ENCODE peak calls at places on chromosomes 16 and 17, in four cellular contexts. Q is IMR-90, B is A549, Z is K562. X is an unnamed sample.

GRCh38 chr17:43740541-43740940 is 18.1 kb downstream of the SOST start:
- DNase-seq in B (no peak), Q (peak; percentile 59), Z (no peak), X (no peak)

GRCh38 chr17:82679586-82680465 is 18.7 kb downstream of the RAB40B start:
- DNase-seq in Q (no peak), Z (no peak), B (no peak), X (peak; percentile 50)

GRCh38 chr16:85200471-85201278 is 88.4 kb upstream of the CIBAR2 start:
- DNase-seq in B (no peak), Q (no peak), Z (peak; percentile 60), X (no peak)

GRCh38 chr17:19237389-19238166 is 412 bp downstream of the EPN2 start:
- DNase-seq in Q (no peak), Z (peak; percentile 65), B (peak; percentile 51), X (peak; percentile 62)

GRCh38 chr16:48556913-48557351 is 53.0 kb downstream of the N4BP1 start:
- DNase-seq in B (no peak), Z (no peak), Q (peak; percentile 89), X (no peak)

GRCh38 chr17:55931448-55931847 is 180.6 kb downstream of the PCTP start:
- DNase-seq in B (no peak), Q (no peak), Z (no peak), X (no peak)

GRCh38 chr17:83062011-83062817 is 17.2 kb upstream of the METRNL start:
- DNase-seq in Q (no peak), B (no peak), Z (no peak), X (no peak)

GRCh38 chr16:29290631-29291247 is 115.8 kb downstream of the NPIPB11 start:
- DNase-seq in Z (peak; percentile 92), Q (peak; percentile 92), B (peak; percentile 94), X (peak; percentile 68)

GRCh38 chr16:46855389-46855788 is 24.4 kb upstream of the C16orf87 start:
- DNase-seq in Q (no peak), B (no peak), Z (no peak), X (no peak)

GRCh38 chr17:44539664-44540063 is 17.6 kb upstream of the FZD2 start:
- DNase-seq in B (no peak), Q (no peak), Z (no peak), X (peak; percentile 94)

GRCh38 chr17:48131216-48131824 is 23.8 kb downstream of the SNX11 start:
- DNase-seq in Q (peak; percentile 66), B (peak; percentile 79), Z (peak; percentile 74), X (peak; percentile 77)

GRCh38 chr17:60102632-60103047 is 23.9 kb upstream of the HEATR6 start:
- DNase-seq in B (peak; percentile 35), Q (peak; percentile 79), Z (no peak), X (no peak)

GRCh38 chr17:55710829-55711496 is 11.7 kb downstream of the TMEM100 start:
- DNase-seq in Z (no peak), Q (no peak), B (no peak), X (no peak)

GRCh38 chr17:82690786-82691489 is 7.6 kb downstream of the RAB40B start:
- DNase-seq in Q (no peak), Z (no peak), B (no peak), X (no peak)

GRCh38 chr17:37490638-37491614 is 1.2 kb downstream of the DUSP14 start:
- DNase-seq in Q (peak; percentile 93), Z (peak; percentile 55), B (peak; percentile 82), X (peak; percentile 41)

GRCh38 chr16:8569650-8570338 is 20.5 kb downstream of the TMEM114 start:
- DNase-seq in B (no peak), Z (no peak), Q (no peak), X (peak; percentile 27)

GRCh38 chr16:11106726-11107125 is 149.3 kb downstream of the SOCS1 start:
- DNase-seq in Z (no peak), B (no peak), Q (no peak), X (no peak)

GRCh38 chr17:77527836-77528505 is 387.2 kb downstream of the SEC14L1 start:
- DNase-seq in B (no peak), Q (no peak), Z (no peak), X (no peak)

GRCh38 chr17:61296058-61296457 is 103.6 kb upstream of the TBX2 start:
- DNase-seq in Z (no peak), B (no peak), Q (no peak), X (no peak)

GRCh38 chr17:6603746-6604325 is 36.7 kb downstream of the KIAA0753 start:
- DNase-seq in Q (peak; percentile 30), B (peak; percentile 23), Z (no peak), X (no peak)

GRCh38 chr17:9934354-9934753 is 29.3 kb upstream of the RCVRN start:
- DNase-seq in B (no peak), Q (no peak), Z (no peak), X (no peak)

GRCh38 chr17:61015966-61016365 is 338.3 kb downstream of the BCAS3 start:
- DNase-seq in Z (no peak), B (no peak), Q (no peak), X (no peak)

GRCh38 chr17:16442141-16442540 is 26.8 kb downstream of the TRPV2 start:
- DNase-seq in Z (no peak), Q (no peak), B (no peak), X (no peak)

GRCh38 chr17:9244066-9245052 is 223.0 kb downstream of the NTN1 start:
- DNase-seq in Q (peak; percentile 88), B (no peak), Z (no peak), X (no peak)

GRCh38 chr17:17235212-17236174 is 1.5 kb downstream of the FLCN start:
- DNase-seq in Q (peak; percentile 44), B (no peak), Z (no peak), X (no peak)

GRCh38 chr16:11101695-11102522 is 154.1 kb downstream of the SOCS1 start:
- DNase-seq in B (no peak), Q (peak; percentile 94), Z (peak; percentile 50), X (no peak)

GRCh38 chr16:86343733-86344585 is 166.4 kb upstream of the FOXF1 start:
- DNase-seq in Z (no peak), Q (peak; percentile 54), B (no peak), X (no peak)

GRCh38 chr17:7252176-7253043 is at the start of gene ELP5:
- DNase-seq in Q (peak; percentile 94), B (peak; percentile 98), Z (peak; percentile 84), X (peak; percentile 96)

GRCh38 chr17:38587193-38587592 is 18.6 kb downstream of the SRCIN1 start:
- DNase-seq in Q (no peak), B (no peak), Z (no peak), X (no peak)

GRCh38 chr17:75645889-75646625 is 12.8 kb downstream of the SMIM5 start:
- DNase-seq in B (peak; percentile 94), Z (no peak), Q (no peak), X (no peak)

GRCh38 chr16:55418586-55418985 is 60.4 kb upstream of the MMP2 start:
- DNase-seq in B (no peak), Q (peak; percentile 10), Z (no peak), X (peak; percentile 18)

GRCh38 chr17:68379150-68379510 is 78.2 kb downstream of the WIPI1 start:
- DNase-seq in Z (no peak), B (no peak), Q (no peak), X (no peak)

GRCh38 chr17:50187403-50187735 is 14.1 kb downstream of the COL1A1 start:
- DNase-seq in Z (no peak), Q (peak; percentile 77), B (no peak), X (no peak)

GRCh38 chr17:36515837-36516236 is 18.8 kb downstream of the MYO19 start:
- DNase-seq in B (no peak), Q (no peak), Z (no peak), X (no peak)

GRCh38 chr16:89330177-89330856 is 112.8 kb downstream of the ZNF778 start:
- DNase-seq in Z (peak; percentile 39), Q (peak; percentile 52), B (peak; percentile 89), X (peak; percentile 4)

DNA sequence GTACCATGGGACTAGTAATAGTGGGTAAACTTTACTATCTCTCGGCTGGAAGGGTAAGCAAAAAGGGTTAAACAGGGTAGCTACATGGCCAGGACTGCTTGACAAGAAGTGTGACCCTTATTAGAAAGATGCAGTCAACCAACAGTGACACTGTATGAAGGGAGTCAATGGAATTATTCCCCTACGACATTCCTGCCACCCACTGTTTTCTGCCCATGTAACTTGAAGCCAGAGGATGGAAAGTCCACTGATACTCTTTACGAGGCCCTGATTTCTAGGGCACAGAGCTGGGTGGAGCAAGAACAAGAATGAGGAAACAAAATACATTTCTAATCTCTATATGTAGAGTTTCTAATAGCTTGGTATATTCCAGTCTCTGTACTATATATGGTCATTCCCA is 1102.5 kb downstream of the CDH11 start:
- DNase-seq in Z (no peak), Q (no peak), B (no peak), X (no peak)
- TF ChIP-seq USF2 in Z (no peak), Q (no peak), B (no peak), X (no peak)

GRCh38 chr16:800834-801488 is 427 bp upstream of the GNG13 start:
- DNase-seq in B (no peak), Q (no peak), Z (no peak), X (no peak)
- TF ChIP-seq USF2 in B (no peak), Q (no peak), Z (no peak), X (no peak)

GRCh38 chr16:27994686-27995085 is 68.8 kb downstream of the GSG1L start:
- DNase-seq in B (no peak), Q (no peak), Z (no peak), X (no peak)

GRCh38 chr16:27995378-27995777 is 68.1 kb downstream of the GSG1L start:
- DNase-seq in Q (no peak), B (no peak), Z (no peak), X (no peak)

GRCh38 chr16:27991876-27992275 is 71.6 kb downstream of the GSG1L start:
- DNase-seq in B (no peak), Q (no peak), Z (no peak), X (no peak)

DNA sequence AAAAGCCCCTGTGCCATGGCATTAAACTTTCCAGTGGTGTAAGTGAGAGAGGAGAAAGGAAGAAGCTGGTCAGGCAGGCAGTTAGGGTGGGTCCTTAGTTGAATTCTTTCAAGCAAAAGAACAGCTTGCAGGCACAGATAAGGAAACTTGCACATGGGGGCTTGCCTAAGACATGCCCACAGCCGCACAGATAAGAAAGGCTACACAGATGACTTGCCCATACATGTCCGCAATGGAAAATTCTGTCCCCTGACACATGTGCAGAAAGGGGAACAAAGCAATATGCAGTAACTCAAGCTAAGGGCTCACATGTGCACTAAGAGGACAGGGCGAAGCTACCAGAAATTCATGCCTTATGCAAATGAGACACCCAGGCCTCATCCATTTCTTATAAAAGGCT is 69.9 kb downstream of the GSG1L start:
- DNase-seq in Z (no peak), B (no peak), Q (no peak), X (no peak)
- TF ChIP-seq USF2 in Z (no peak), B (no peak), Q (no peak), X (no peak)

GRCh38 chr17:57868007-57868774 is 18.3 kb upstream of the MRPS23 start:
- DNase-seq in Z (peak; percentile 45), Q (peak; percentile 94), B (peak; percentile 92), X (peak; percentile 76)

GRCh38 chr17:57866723-57867122 is 16.9 kb upstream of the MRPS23 start:
- DNase-seq in Q (no peak), B (no peak), Z (no peak), X (no peak)

GRCh38 chr17:57867126-57867525 is 17.3 kb upstream of the MRPS23 start:
- DNase-seq in Z (no peak), Q (no peak), B (no peak), X (no peak)

GRCh38 chr17:57864273-57864672 is 14.4 kb upstream of the MRPS23 start:
- DNase-seq in Z (no peak), B (no peak), Q (no peak), X (no peak)

DNA sequence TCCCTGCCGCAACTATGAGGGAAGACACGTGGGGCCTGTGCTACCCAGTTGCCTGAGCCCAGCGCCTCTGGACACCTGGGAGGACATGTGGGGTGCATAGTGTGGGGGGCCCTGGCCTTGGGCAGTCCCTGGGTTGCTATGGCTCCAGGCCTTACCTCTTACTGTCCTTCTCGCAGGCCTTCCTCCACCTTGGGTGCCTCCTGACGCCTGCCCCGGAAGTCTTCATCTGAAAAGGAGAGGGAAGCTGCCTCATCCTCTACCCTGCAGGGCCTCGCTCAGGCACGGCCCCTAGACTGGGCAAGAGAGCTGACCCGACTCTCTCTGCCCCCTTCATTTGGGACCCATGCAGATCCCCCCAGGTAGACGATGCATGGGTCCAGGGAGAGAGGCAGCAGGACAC is 16.5 kb upstream of the MRPS23 start:
- DNase-seq in Q (no peak), Z (no peak), B (no peak), X (no peak)
- TF ChIP-seq USF2 in Q (no peak), Z (no peak), B (no peak), X (no peak)

X was measured in WTC11.